ENCODE peak calls at places on chromosomes 6 and 20, in nine cellular contexts. L is pancreas, P is HFF-Myc, K is fibroblast of villous mesenchyme, H is H1, U is foreskin fibroblast, S is neural progenitor cell, W is Caco-2, T is tibial nerve. R is an unnamed sample.

GRCh38 chr6:54865091-54865631 is 18.6 kb downstream of the FAM83B start:
- DNase-seq in L (no peak), P (no peak), K (no peak), H (no peak), U (no peak), S (peak; percentile 10), W (peak; percentile 79), T (no peak), R (no peak)

GRCh38 chr20:33054381-33054780 is 678 bp downstream of the BPIFB3 start:
- DNase-seq in L (no peak), P (no peak), K (no peak), H (no peak), U (no peak), S (no peak), W (no peak), T (no peak), R (no peak)

GRCh38 chr6:159443521-159443920 is 249.5 kb downstream of the SOD2 start:
- DNase-seq in L (no peak), P (no peak), K (no peak), H (no peak), U (no peak), S (no peak), W (no peak), T (no peak), R (no peak)

GRCh38 chr6:106802141-106802540 is 172.4 kb downstream of the CD24 start:
- DNase-seq in L (no peak), P (no peak), K (no peak), H (no peak), U (no peak), S (no peak), W (no peak), T (no peak), R (no peak)

GRCh38 chr6:133986942-133987341 is 33.9 kb downstream of the TBPL1 start:
- DNase-seq in L (no peak), P (no peak), K (no peak), H (no peak), U (no peak), S (no peak), W (no peak), T (no peak), R (no peak)

GRCh38 chr20:48236001-48236400 is 450.7 kb upstream of the SULF2 start:
- DNase-seq in L (no peak), P (no peak), K (no peak), H (no peak), U (no peak), S (no peak), W (peak; percentile 28), T (no peak), R (no peak)

GRCh38 chr6:161327360-161327953 is 53.6 kb upstream of the AGPAT4 start:
- DNase-seq in L (no peak), P (no peak), K (no peak), H (no peak), U (no peak), S (peak; percentile 28), W (no peak), T (no peak), R (no peak)

GRCh38 chr6:20811112-20811746 is 277.0 kb downstream of the CDKAL1 start:
- DNase-seq in L (no peak), P (peak; percentile 96), K (peak; percentile 96), H (no peak), U (peak; percentile 91), S (peak; percentile 59), W (peak; percentile 57), T (no peak), R (peak; percentile 99)

GRCh38 chr6:106735828-106736227 is 106.5 kb downstream of the QRSL1 start:
- DNase-seq in L (no peak), P (no peak), K (no peak), H (no peak), U (no peak), S (no peak), W (no peak), T (no peak), R (no peak)

GRCh38 chr6:138654715-138655634 is 118.6 kb upstream of the CCDC28A start:
- DNase-seq in L (no peak), P (peak; percentile 15), K (peak; percentile 20), H (no peak), U (peak; percentile 64), S (no peak), W (no peak), T (no peak), R (peak; percentile 52)

GRCh38 chr6:19691465-19692167 is 145.6 kb upstream of the ID4 start:
- DNase-seq in L (no peak), P (no peak), K (no peak), H (peak; percentile 72), U (peak; percentile 7), S (peak; percentile 83), W (no peak), T (no peak), R (peak; percentile 7)
- H3K4me3 ChIP-seq in L (no peak overlapping the region), P (peak overlapping the region; percentile 36), K (peak overlapping the region; percentile 26), H (peak overlapping the region; percentile 62), U (peak overlapping the region; percentile 50), S (peak overlapping the region; percentile 47), W (no peak overlapping the region), T (peak overlapping the region; percentile 40), R (peak overlapping the region; percentile 48)

GRCh38 chr6:56995347-56995746 is 40.4 kb downstream of the BEND6 start:
- DNase-seq in L (no peak), P (no peak), K (no peak), H (no peak), U (no peak), S (no peak), W (no peak), T (no peak), R (no peak)
- TF ChIP-seq CTCF in L (no peak), P (peak; percentile 12), K (no peak), H (no peak), U (no peak), S (peak; percentile 25), W (peak; percentile 55), T (no peak), R (peak; percentile 7)

GRCh38 chr6:11779308-11780096 is 899 bp upstream of the ADTRP start:
- DNase-seq in L (no peak), P (no peak), K (no peak), H (no peak), U (no peak), S (peak; percentile 28), W (no peak), T (no peak), R (no peak)
- H3K4me3 ChIP-seq in L (no peak overlapping the region), P (no peak overlapping the region), K (no peak overlapping the region), H (no peak overlapping the region), U (no peak overlapping the region), S (no peak overlapping the region), W (no peak overlapping the region), T (no peak overlapping the region), R (no peak overlapping the region)

GRCh38 chr6:162750776-162751175 is 23.0 kb downstream of the PACRG start:
- DNase-seq in L (no peak), P (no peak), K (no peak), H (no peak), U (peak; percentile 67), S (no peak), W (no peak), T (no peak), R (peak; percentile 15)
- TF ChIP-seq CTCF in L (no peak), P (no peak), K (no peak), H (no peak), U (no peak), S (no peak), W (no peak), T (no peak), R (no peak)

GRCh38 chr6:42368156-42368555 is 83.6 kb downstream of the TRERF1 start:
- DNase-seq in L (no peak), P (no peak), K (no peak), H (no peak), U (no peak), S (no peak), W (no peak), T (no peak), R (no peak)
- H3K4me3 ChIP-seq in L (no peak overlapping the region), P (no peak overlapping the region), K (no peak overlapping the region), H (no peak overlapping the region), U (no peak overlapping the region), S (no peak overlapping the region), W (no peak overlapping the region), T (no peak overlapping the region), R (no peak overlapping the region)

GRCh38 chr6:155132617-155133016 is 131.2 kb upstream of the CLDN20 start:
- DNase-seq in L (no peak), P (no peak), K (no peak), H (no peak), U (no peak), S (no peak), W (no peak), T (no peak), R (no peak)
- TF ChIP-seq CTCF in L (no peak), P (no peak), K (no peak), H (no peak), U (no peak), S (no peak), W (no peak), T (no peak), R (no peak)

GRCh38 chr6:139860193-139860592 is 485.7 kb upstream of the CITED2 start:
- DNase-seq in L (no peak), P (no peak), K (peak; percentile 81), H (no peak), U (no peak), S (no peak), W (no peak), T (no peak), R (no peak)
- H3K4me3 ChIP-seq in L (no peak overlapping the region), P (no peak overlapping the region), K (no peak overlapping the region), H (no peak overlapping the region), U (no peak overlapping the region), S (no peak overlapping the region), W (no peak overlapping the region), T (no peak overlapping the region), R (no peak overlapping the region)

GRCh38 chr6:29354980-29355379 is 13.7 kb downstream of the OR5V1 start:
- DNase-seq in L (no peak), P (no peak), K (no peak), H (no peak), U (no peak), S (no peak), W (no peak), T (no peak), R (no peak)

DNA sequence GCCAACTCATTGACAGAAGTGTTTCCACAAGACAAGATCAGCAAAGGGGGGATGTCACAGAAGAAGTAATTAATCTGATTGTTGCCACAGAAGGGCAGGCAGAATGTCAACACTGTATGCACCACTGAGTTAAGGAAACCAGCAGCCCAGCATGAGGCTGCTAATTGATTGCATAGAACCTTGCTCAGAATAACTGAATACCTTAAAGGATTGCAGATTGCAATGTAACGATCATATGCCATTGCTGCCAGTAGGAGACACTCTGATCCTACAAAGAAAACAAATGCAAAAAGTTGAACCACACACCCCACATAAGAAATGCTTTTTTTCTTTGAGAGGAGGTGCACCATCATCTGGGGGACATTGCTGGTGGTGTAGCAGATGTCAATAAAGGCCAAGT is 13.1 kb downstream of the OR5V1 start:
- DNase-seq in L (no peak), P (no peak), K (no peak), H (no peak), U (no peak), S (peak; percentile 51), W (no peak), T (no peak), R (no peak)
- TF ChIP-seq CTCF in L (no peak), P (no peak), K (no peak), H (no peak), U (no peak), S (peak; percentile 38), W (no peak), T (no peak), R (no peak)

GRCh38 chr20:63774348-63774735 is 34.8 kb downstream of the SLC2A4RG start:
- DNase-seq in L (no peak), P (no peak), K (no peak), H (no peak), U (peak; percentile 15), S (no peak), W (no peak), T (no peak), R (no peak)
- H3K4me3 ChIP-seq in L (no peak overlapping the region), P (no peak overlapping the region), K (no peak overlapping the region), H (no peak overlapping the region), U (no peak overlapping the region), S (no peak overlapping the region), W (no peak overlapping the region), T (no peak overlapping the region), R (no peak overlapping the region)

R was measured in choroid plexus epithelial cell.